ENCODE peak calls at places on chromosomes 4 and X, in six cellular contexts. O is astrocyte of the cerebellum, P is NCI-H1092 treated with DMSO at 0.1 percent for 48 hours, V is adipocyte, I is KBM-7, U is hepatic stellate cell. R is an unnamed sample.

GRCh38 chr4:168522371-168522770 is 25.5 kb downstream of the PALLD start:
- DNase-seq in O (no peak), P (no peak), V (peak), I (no peak), U (no peak), R (no peak)

GRCh38 chr4:75630932-75631320 is 598 bp upstream of the CDKL2 start:
- DNase-seq in O (no peak), P (peak), V (no peak), I (no peak), U (no peak), R (no peak)

GRCh38 chr4:57059890-57060716 is 50.1 kb downstream of the IGFBP7 start:
- DNase-seq in O (no peak), P (no peak), V (no peak), I (no peak), U (no peak), R (no peak)

GRCh38 chr4:23374280-23374679 is 515.6 kb downstream of the PPARGC1A start:
- DNase-seq in O (no peak), P (no peak), V (no peak), I (no peak), U (no peak), R (no peak)

GRCh38 chr4:156346959-156347385 is 393.3 kb upstream of the CTSO start:
- DNase-seq in O (no peak), P (no peak), V (no peak), I (no peak), U (no peak), R (no peak)

GRCh38 chr4:25900901-25901500 is 13.0 kb upstream of the SMIM20 start:
- DNase-seq in O (no peak), P (no peak), V (no peak), I (no peak), U (no peak), R (no peak)

GRCh38 chrX:81120270-81120935 is 81.3 kb downstream of the HMGN5 start:
- DNase-seq in O (no peak), P (no peak), V (no peak), I (peak), U (no peak), R (no peak)

GRCh38 chrX:8455600-8455999 is 9.0 kb upstream of the VCX3B start:
- DNase-seq in O (no peak), P (no peak), V (no peak), I (no peak), U (no peak), R (no peak)

GRCh38 chrX:3393581-3394111 is 47.2 kb upstream of the MXRA5 start:
- DNase-seq in O (peak), P (no peak), V (no peak), I (no peak), U (no peak), R (no peak)

GRCh38 chr4:98519268-98519993 is 139.0 kb downstream of the TSPAN5 start:
- DNase-seq in O (no peak), P (no peak), V (peak), I (no peak), U (no peak), R (no peak)

GRCh38 chr4:38150021-38150671 is 189.9 kb downstream of the PTTG2 start:
- DNase-seq in O (peak), P (no peak), V (no peak), I (no peak), U (peak), R (no peak)

GRCh38 chr4:78372282-78372988 is 179.1 kb upstream of the ANXA3 start:
- DNase-seq in O (no peak), P (no peak), V (no peak), I (no peak), U (no peak), R (no peak)

GRCh38 chr4:37541956-37542355 is 144.2 kb downstream of the RELL1 start:
- DNase-seq in O (no peak), P (no peak), V (no peak), I (no peak), U (no peak), R (no peak)

GRCh38 chr4:147136308-147136707 is 190.6 kb upstream of the TTC29 start:
- DNase-seq in O (peak), P (no peak), V (no peak), I (no peak), U (no peak), R (no peak)

GRCh38 chrX:153510383-153510782 is 7.1 kb upstream of the ATP2B3 start:
- DNase-seq in O (no peak), P (no peak), V (no peak), I (no peak), U (no peak), R (no peak)

GRCh38 chr4:145902522-145902921 is 36.1 kb downstream of the ZNF827 start:
- DNase-seq in O (no peak), P (no peak), V (no peak), I (no peak), U (no peak), R (no peak)

GRCh38 chr4:4407299-4408131 is 20.6 kb downstream of the NSG1 start:
- DNase-seq in O (no peak), P (no peak), V (no peak), I (no peak), U (no peak), R (no peak)

GRCh38 chr4:71029504-71029903 is 36.1 kb downstream of the DCK start:
- DNase-seq in O (no peak), P (no peak), V (no peak), I (no peak), U (no peak), R (no peak)

GRCh38 chr4:144734522-144734921 is 88.6 kb downstream of the HHIP start:
- DNase-seq in O (peak), P (no peak), V (peak), I (no peak), U (no peak), R (no peak)

GRCh38 chrX:9829308-9830267 is 43.4 kb downstream of the SHROOM2 start:
- DNase-seq in O (peak), P (no peak), V (no peak), I (no peak), U (no peak), R (peak)

GRCh38 chr4:96354036-96354712 is 514.3 kb downstream of the PDHA2 start:
- DNase-seq in O (peak), P (no peak), V (peak), I (no peak), U (no peak), R (no peak)

R was measured in GM12891.